ENCODE peak calls at places on chromosomes 13 and 19, in ten cellular contexts. One of them, this sample, is unnamed.
A peak's percentile ranks its signal among the peaks of the same experiment; 100 is the strongest.

GRCh38 chr13:95627590-95627989 is 16.9 kb downstream of the DZIP1 start:
- DNase-seq in astrocyte of the cerebellum: no peak
- DNase-seq in M059J: peak; percentile 13
- DNase-seq in iris pigment epithelial cell: peak; percentile 82
- DNase-seq in mesothelial cell of epicardium: no peak
- DNase-seq in left ventricle myocardium superior: no peak
- DNase-seq in ovary: no peak
- DNase-seq in Daoy: no peak
- DNase-seq in KBM-7: no peak
- DNase-seq in T-helper 2 cell: no peak
- DNase-seq in this sample: no peak

GRCh38 chr13:113302940-113303339 is 5.9 kb downstream of the LAMP1 start:
- DNase-seq in T-helper 2 cell: no peak
- DNase-seq in M059J: no peak
- DNase-seq in ovary: no peak
- DNase-seq in iris pigment epithelial cell: no peak
- DNase-seq in left ventricle myocardium superior: no peak
- DNase-seq in astrocyte of the cerebellum: no peak
- DNase-seq in mesothelial cell of epicardium: no peak
- DNase-seq in Daoy: no peak
- DNase-seq in KBM-7: no peak
- DNase-seq in this sample: no peak

GRCh38 chr13:47038196-47038595 is 141.3 kb upstream of the HTR2A start:
- DNase-seq in astrocyte of the cerebellum: peak; percentile 22
- DNase-seq in KBM-7: no peak
- DNase-seq in Daoy: no peak
- DNase-seq in T-helper 2 cell: no peak
- DNase-seq in mesothelial cell of epicardium: no peak
- DNase-seq in iris pigment epithelial cell: peak; percentile 13
- DNase-seq in ovary: no peak
- DNase-seq in M059J: peak; percentile 4
- DNase-seq in left ventricle myocardium superior: no peak
- DNase-seq in this sample: no peak

GRCh38 chr19:45569619-45570421 is 14.8 kb downstream of the OPA3 start:
- DNase-seq in KBM-7: peak; percentile 54
- DNase-seq in Daoy: peak; percentile 56
- DNase-seq in astrocyte of the cerebellum: no peak
- DNase-seq in ovary: no peak
- DNase-seq in T-helper 2 cell: peak; percentile 38
- DNase-seq in iris pigment epithelial cell: peak; percentile 43
- DNase-seq in M059J: peak; percentile 32
- DNase-seq in mesothelial cell of epicardium: no peak
- DNase-seq in left ventricle myocardium superior: peak; percentile 76
- DNase-seq in this sample: peak; percentile 9

GRCh38 chr13:42354246-42355117 is 82.5 kb downstream of the AKAP11 start:
- DNase-seq in mesothelial cell of epicardium: no peak
- DNase-seq in iris pigment epithelial cell: peak; percentile 91
- DNase-seq in left ventricle myocardium superior: no peak
- DNase-seq in ovary: no peak
- DNase-seq in astrocyte of the cerebellum: peak; percentile 97
- DNase-seq in KBM-7: no peak
- DNase-seq in T-helper 2 cell: no peak
- DNase-seq in M059J: peak; percentile 62
- DNase-seq in Daoy: peak; percentile 37
- DNase-seq in this sample: no peak

GRCh38 chr19:46240693-46241092 is 11.2 kb downstream of the IGFL1 start:
- DNase-seq in M059J: no peak
- DNase-seq in ovary: no peak
- DNase-seq in T-helper 2 cell: no peak
- DNase-seq in Daoy: no peak
- DNase-seq in mesothelial cell of epicardium: no peak
- DNase-seq in KBM-7: no peak
- DNase-seq in astrocyte of the cerebellum: no peak
- DNase-seq in iris pigment epithelial cell: no peak
- DNase-seq in left ventricle myocardium superior: no peak
- DNase-seq in this sample: no peak

GRCh38 chr19:56115490-56115889 is 5.6 kb downstream of the ZNF787 start:
- DNase-seq in M059J: no peak
- DNase-seq in KBM-7: no peak
- DNase-seq in mesothelial cell of epicardium: no peak
- DNase-seq in T-helper 2 cell: no peak
- DNase-seq in left ventricle myocardium superior: no peak
- DNase-seq in astrocyte of the cerebellum: no peak
- DNase-seq in Daoy: no peak
- DNase-seq in ovary: no peak
- DNase-seq in iris pigment epithelial cell: no peak
- DNase-seq in this sample: no peak

GRCh38 chr19:6793973-6794372 is 21.5 kb downstream of the VAV1 start:
- DNase-seq in T-helper 2 cell: no peak
- DNase-seq in Daoy: no peak
- DNase-seq in KBM-7: no peak
- DNase-seq in M059J: no peak
- DNase-seq in astrocyte of the cerebellum: no peak
- DNase-seq in mesothelial cell of epicardium: no peak
- DNase-seq in ovary: no peak
- DNase-seq in iris pigment epithelial cell: no peak
- DNase-seq in left ventricle myocardium superior: no peak
- DNase-seq in this sample: no peak

GRCh38 chr13:34230271-34230670 is 412.3 kb downstream of the RFC3 start:
- DNase-seq in mesothelial cell of epicardium: no peak
- DNase-seq in M059J: no peak
- DNase-seq in left ventricle myocardium superior: no peak
- DNase-seq in KBM-7: no peak
- DNase-seq in astrocyte of the cerebellum: no peak
- DNase-seq in T-helper 2 cell: no peak
- DNase-seq in ovary: no peak
- DNase-seq in Daoy: no peak
- DNase-seq in iris pigment epithelial cell: no peak
- DNase-seq in this sample: no peak

GRCh38 chr13:30421093-30422055 is 919 bp upstream of the UBE2L5 start:
- DNase-seq in KBM-7: peak; percentile 77
- DNase-seq in iris pigment epithelial cell: peak; percentile 81
- DNase-seq in astrocyte of the cerebellum: peak; percentile 57
- DNase-seq in T-helper 2 cell: no peak
- DNase-seq in left ventricle myocardium superior: peak; percentile 93
- DNase-seq in ovary: peak; percentile 86
- DNase-seq in Daoy: peak; percentile 70
- DNase-seq in mesothelial cell of epicardium: peak; percentile 75
- DNase-seq in M059J: peak; percentile 80
- DNase-seq in this sample: peak; percentile 64

GRCh38 chr19:34325181-34325580 is 39.8 kb upstream of the GPI start:
- DNase-seq in Daoy: no peak
- DNase-seq in T-helper 2 cell: no peak
- DNase-seq in left ventricle myocardium superior: no peak
- DNase-seq in M059J: no peak
- DNase-seq in astrocyte of the cerebellum: no peak
- DNase-seq in iris pigment epithelial cell: no peak
- DNase-seq in mesothelial cell of epicardium: no peak
- DNase-seq in ovary: no peak
- DNase-seq in KBM-7: no peak
- DNase-seq in this sample: no peak